ENCODE peak calls at places on chromosomes 2 and 18, in nine cellular contexts. One of them, this sample, is unnamed. For H3K4me1, the result is how much of the 10 kb centered on the place peaks cover.

GRCh38 chr2:239832101-239832994 is 192.8 kb downstream of the NDUFA10 start:
- DNase-seq in tibial nerve: no peak
- DNase-seq in uterus: no peak
- DNase-seq in IMR-90: no peak
- DNase-seq in mammary epithelial cell: no peak
- DNase-seq in fibroblast of lung: no peak
- DNase-seq in HCT116: no peak
- DNase-seq in neural progenitor cell: no peak
- DNase-seq in A673: no peak
- DNase-seq in this sample: no peak

GRCh38 chr2:126843046-126843445 is 55.6 kb upstream of the TEX51 start:
- DNase-seq in tibial nerve: no peak
- DNase-seq in fibroblast of lung: no peak
- DNase-seq in A673: no peak
- DNase-seq in IMR-90: no peak
- DNase-seq in mammary epithelial cell: no peak
- DNase-seq in uterus: no peak
- DNase-seq in HCT116: no peak
- DNase-seq in neural progenitor cell: no peak
- DNase-seq in this sample: no peak

GRCh38 chr2:77161009-77161408 is 361.2 kb downstream of the LRRTM4 start:
- DNase-seq in uterus: no peak
- DNase-seq in IMR-90: peak
- DNase-seq in tibial nerve: no peak
- DNase-seq in A673: no peak
- DNase-seq in fibroblast of lung: peak
- DNase-seq in neural progenitor cell: no peak
- DNase-seq in mammary epithelial cell: no peak
- DNase-seq in HCT116: no peak
- DNase-seq in this sample: no peak

GRCh38 chr2:10784719-10785118 is 27.9 kb downstream of the PDIA6 start:
- DNase-seq in uterus: no peak
- DNase-seq in fibroblast of lung: no peak
- DNase-seq in HCT116: no peak
- DNase-seq in A673: no peak
- DNase-seq in tibial nerve: no peak
- DNase-seq in IMR-90: no peak
- DNase-seq in neural progenitor cell: no peak
- DNase-seq in mammary epithelial cell: no peak
- DNase-seq in this sample: no peak

GRCh38 chr2:128608911-128609880 is 290.5 kb upstream of the HS6ST1 start:
- DNase-seq in fibroblast of lung: no peak
- DNase-seq in A673: no peak
- DNase-seq in tibial nerve: no peak
- DNase-seq in HCT116: no peak
- DNase-seq in IMR-90: no peak
- DNase-seq in uterus: no peak
- DNase-seq in mammary epithelial cell: no peak
- DNase-seq in neural progenitor cell: no peak
- DNase-seq in this sample: no peak

GRCh38 chr18:26540041-26540628 is 8.2 kb downstream of the KCTD1 start:
- DNase-seq in neural progenitor cell: no peak
- DNase-seq in A673: no peak
- DNase-seq in tibial nerve: no peak
- DNase-seq in HCT116: no peak
- DNase-seq in mammary epithelial cell: peak
- DNase-seq in fibroblast of lung: no peak
- DNase-seq in uterus: no peak
- DNase-seq in IMR-90: no peak
- DNase-seq in this sample: no peak

GRCh38 chr2:206480161-206480560 is 36.8 kb downstream of the ADAM23 start:
- DNase-seq in neural progenitor cell: no peak
- DNase-seq in uterus: no peak
- DNase-seq in IMR-90: peak
- DNase-seq in mammary epithelial cell: peak
- DNase-seq in HCT116: no peak
- DNase-seq in tibial nerve: no peak
- DNase-seq in fibroblast of lung: no peak
- DNase-seq in A673: no peak
- DNase-seq in this sample: no peak

GRCh38 chr2:20514596-20515269 is 67.9 kb downstream of the RHOB start:
- DNase-seq in uterus: peak
- DNase-seq in HCT116: peak
- DNase-seq in tibial nerve: no peak
- DNase-seq in A673: no peak
- DNase-seq in fibroblast of lung: peak
- DNase-seq in neural progenitor cell: no peak
- DNase-seq in mammary epithelial cell: peak
- DNase-seq in IMR-90: peak
- DNase-seq in this sample: peak

GRCh38 chr18:44568986-44569385 is 111.7 kb upstream of the SETBP1 start:
- DNase-seq in HCT116: no peak
- DNase-seq in tibial nerve: no peak
- DNase-seq in mammary epithelial cell: peak
- DNase-seq in fibroblast of lung: no peak
- DNase-seq in IMR-90: no peak
- DNase-seq in uterus: no peak
- DNase-seq in neural progenitor cell: no peak
- DNase-seq in A673: no peak
- DNase-seq in this sample: no peak

GRCh38 chr2:237742191-237742590 is 56.4 kb upstream of the RBM44 start:
- DNase-seq in uterus: no peak
- DNase-seq in fibroblast of lung: no peak
- DNase-seq in mammary epithelial cell: no peak
- DNase-seq in A673: no peak
- DNase-seq in tibial nerve: no peak
- DNase-seq in neural progenitor cell: no peak
- DNase-seq in IMR-90: no peak
- DNase-seq in HCT116: no peak
- DNase-seq in this sample: no peak

GRCh38 chr2:47300609-47301276 is 102.2 kb upstream of the MSH2 start:
- DNase-seq in uterus: no peak
- DNase-seq in fibroblast of lung: no peak
- DNase-seq in mammary epithelial cell: no peak
- DNase-seq in tibial nerve: no peak
- DNase-seq in HCT116: no peak
- DNase-seq in A673: no peak
- DNase-seq in IMR-90: no peak
- DNase-seq in neural progenitor cell: no peak
- DNase-seq in this sample: no peak

GRCh38 chr2:116094196-116094595 is 1651.8 kb downstream of the DPP10 start:
- DNase-seq in tibial nerve: no peak
- DNase-seq in HCT116: no peak
- DNase-seq in IMR-90: no peak
- DNase-seq in uterus: no peak
- DNase-seq in A673: no peak
- DNase-seq in fibroblast of lung: no peak
- DNase-seq in mammary epithelial cell: no peak
- DNase-seq in neural progenitor cell: peak
- DNase-seq in this sample: no peak

GRCh38 chr2:137179542-137179941 is 414.2 kb downstream of the THSD7B start:
- DNase-seq in neural progenitor cell: no peak
- DNase-seq in HCT116: no peak
- DNase-seq in IMR-90: no peak
- DNase-seq in fibroblast of lung: no peak
- DNase-seq in mammary epithelial cell: peak
- DNase-seq in tibial nerve: no peak
- DNase-seq in A673: no peak
- DNase-seq in uterus: no peak
- DNase-seq in this sample: no peak
- TF ChIP-seq CTCF in neural progenitor cell: no peak
- TF ChIP-seq CTCF in HCT116: no peak
- TF ChIP-seq CTCF in IMR-90: no peak
- TF ChIP-seq CTCF in fibroblast of lung: no peak
- TF ChIP-seq CTCF in mammary epithelial cell: no peak
- TF ChIP-seq CTCF in tibial nerve: no peak
- TF ChIP-seq CTCF in A673: no peak
- TF ChIP-seq CTCF in uterus: no peak
- TF ChIP-seq CTCF in this sample: no peak

GRCh38 chr2:135311268-135311667 is 219.8 kb downstream of the ZRANB3 start:
- DNase-seq in tibial nerve: no peak
- DNase-seq in uterus: no peak
- DNase-seq in neural progenitor cell: no peak
- DNase-seq in IMR-90: no peak
- DNase-seq in mammary epithelial cell: no peak
- DNase-seq in HCT116: no peak
- DNase-seq in A673: no peak
- DNase-seq in fibroblast of lung: no peak
- DNase-seq in this sample: no peak
- H3K4me3 ChIP-seq in tibial nerve: no peak
- H3K4me3 ChIP-seq in uterus: no peak
- H3K4me3 ChIP-seq in neural progenitor cell: no peak
- H3K4me3 ChIP-seq in IMR-90: no peak
- H3K4me3 ChIP-seq in mammary epithelial cell: no peak
- H3K4me3 ChIP-seq in HCT116: no peak
- H3K4me3 ChIP-seq in A673: no peak
- H3K4me3 ChIP-seq in fibroblast of lung: no peak
- H3K4me3 ChIP-seq in this sample: no peak

GRCh38 chr2:136057802-136058140 is 60.2 kb downstream of the CXCR4 start:
- DNase-seq in A673: no peak
- DNase-seq in HCT116: no peak
- DNase-seq in neural progenitor cell: no peak
- DNase-seq in uterus: no peak
- DNase-seq in mammary epithelial cell: no peak
- DNase-seq in IMR-90: no peak
- DNase-seq in tibial nerve: no peak
- DNase-seq in fibroblast of lung: no peak
- DNase-seq in this sample: no peak

GRCh38 chr2:136056077-136056688 is 61.8 kb downstream of the CXCR4 start:
- DNase-seq in uterus: no peak
- DNase-seq in HCT116: no peak
- DNase-seq in tibial nerve: no peak
- DNase-seq in A673: no peak
- DNase-seq in fibroblast of lung: no peak
- DNase-seq in neural progenitor cell: no peak
- DNase-seq in IMR-90: no peak
- DNase-seq in mammary epithelial cell: no peak
- DNase-seq in this sample: no peak

GRCh38 chr2:136058262-136058661 is 59.7 kb downstream of the CXCR4 start:
- DNase-seq in IMR-90: no peak
- DNase-seq in uterus: no peak
- DNase-seq in tibial nerve: no peak
- DNase-seq in mammary epithelial cell: no peak
- DNase-seq in A673: no peak
- DNase-seq in neural progenitor cell: peak
- DNase-seq in HCT116: no peak
- DNase-seq in fibroblast of lung: no peak
- DNase-seq in this sample: no peak

GRCh38 chr2:136058951-136059530 is 58.9 kb downstream of the CXCR4 start:
- DNase-seq in fibroblast of lung: no peak
- DNase-seq in uterus: no peak
- DNase-seq in A673: no peak
- DNase-seq in HCT116: no peak
- DNase-seq in tibial nerve: no peak
- DNase-seq in IMR-90: no peak
- DNase-seq in mammary epithelial cell: no peak
- DNase-seq in neural progenitor cell: no peak
- DNase-seq in this sample: no peak

DNA sequence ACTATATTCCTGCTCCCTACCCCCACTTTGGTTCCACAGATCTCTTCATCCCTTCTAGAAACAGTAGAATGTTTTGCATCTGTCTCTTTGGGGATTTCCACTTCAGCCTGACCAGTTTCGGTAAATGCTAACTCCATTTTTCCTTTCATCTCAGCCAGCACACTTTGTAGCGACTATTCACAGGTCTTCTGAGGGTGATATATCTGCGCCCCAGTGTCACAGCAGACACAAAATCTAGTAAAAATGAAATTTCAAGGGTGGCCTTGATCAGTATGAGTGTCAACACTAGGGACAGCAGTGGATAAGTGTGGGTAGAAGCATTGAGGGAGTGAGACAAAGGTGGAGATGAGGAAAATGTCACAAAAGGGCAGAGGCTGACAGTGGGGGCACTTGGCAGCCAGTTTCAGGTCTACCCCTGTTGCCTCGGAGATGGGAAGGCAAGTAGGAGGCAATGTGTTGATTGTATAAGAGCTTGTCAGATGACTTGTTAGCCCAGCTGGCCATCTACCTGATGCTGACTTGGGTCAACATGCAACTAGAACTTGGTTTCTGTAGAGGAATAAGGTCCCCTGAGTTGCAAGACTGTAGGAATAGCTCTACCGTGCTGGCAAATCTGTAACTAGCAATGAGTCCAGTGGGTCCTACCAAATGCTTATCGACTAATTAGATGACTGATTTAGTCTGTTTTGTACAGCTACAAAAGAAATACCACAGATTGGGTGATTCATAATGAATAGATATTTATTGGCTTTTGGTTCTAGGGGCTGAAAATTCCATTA is 60.7 kb downstream of the CXCR4 start:
- DNase-seq in mammary epithelial cell: no peak
- DNase-seq in A673: no peak
- DNase-seq in fibroblast of lung: no peak
- DNase-seq in IMR-90: no peak
- DNase-seq in HCT116: no peak
- DNase-seq in neural progenitor cell: no peak
- DNase-seq in tibial nerve: no peak
- DNase-seq in uterus: no peak
- DNase-seq in this sample: no peak
- H3K4me1 ChIP-seq in mammary epithelial cell: under half
- H3K4me1 ChIP-seq in A673: under half
- H3K4me1 ChIP-seq in fibroblast of lung: under half
- H3K4me1 ChIP-seq in IMR-90: under half
- H3K4me1 ChIP-seq in HCT116: under half
- H3K4me1 ChIP-seq in neural progenitor cell: under half
- H3K4me1 ChIP-seq in tibial nerve: under half
- H3K4me1 ChIP-seq in uterus: under half
- H3K4me1 ChIP-seq in this sample: under half

GRCh38 chr18:77482190-77482928 is 232.7 kb downstream of the GALR1 start:
- DNase-seq in fibroblast of lung: no peak
- DNase-seq in A673: no peak
- DNase-seq in uterus: no peak
- DNase-seq in HCT116: no peak
- DNase-seq in tibial nerve: no peak
- DNase-seq in mammary epithelial cell: no peak
- DNase-seq in IMR-90: no peak
- DNase-seq in neural progenitor cell: peak
- DNase-seq in this sample: no peak

GRCh38 chr18:77479047-77479446 is 229.4 kb downstream of the GALR1 start:
- DNase-seq in tibial nerve: no peak
- DNase-seq in mammary epithelial cell: no peak
- DNase-seq in fibroblast of lung: no peak
- DNase-seq in HCT116: no peak
- DNase-seq in neural progenitor cell: no peak
- DNase-seq in IMR-90: no peak
- DNase-seq in A673: no peak
- DNase-seq in uterus: no peak
- DNase-seq in this sample: no peak

GRCh38 chr18:77481541-77481940 is 231.9 kb downstream of the GALR1 start:
- DNase-seq in mammary epithelial cell: no peak
- DNase-seq in fibroblast of lung: no peak
- DNase-seq in IMR-90: no peak
- DNase-seq in A673: no peak
- DNase-seq in uterus: no peak
- DNase-seq in HCT116: no peak
- DNase-seq in tibial nerve: no peak
- DNase-seq in neural progenitor cell: no peak
- DNase-seq in this sample: no peak

DNA sequence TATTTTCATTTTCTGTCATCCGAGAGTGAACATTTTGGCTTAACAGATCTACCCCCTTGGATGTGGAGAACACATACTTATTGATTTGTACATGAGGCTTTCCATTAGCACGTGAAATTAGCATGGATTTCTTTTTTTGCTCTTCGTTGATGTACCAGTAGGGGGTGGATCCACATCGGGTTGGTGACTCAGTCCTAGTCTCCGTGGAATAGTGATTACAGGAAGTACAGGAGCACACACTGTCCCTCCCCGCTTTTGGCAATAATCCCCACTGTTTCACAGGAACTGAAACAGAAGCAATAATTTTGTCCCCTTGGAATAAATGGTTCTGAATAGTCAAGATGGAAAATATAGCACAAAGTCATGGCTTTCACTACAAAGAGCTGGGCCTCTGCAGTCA is 229.0 kb downstream of the GALR1 start:
- DNase-seq in tibial nerve: peak
- DNase-seq in neural progenitor cell: no peak
- DNase-seq in fibroblast of lung: no peak
- DNase-seq in uterus: peak
- DNase-seq in A673: no peak
- DNase-seq in HCT116: no peak
- DNase-seq in mammary epithelial cell: no peak
- DNase-seq in IMR-90: no peak
- DNase-seq in this sample: peak
- TF ChIP-seq CTCF in tibial nerve: no peak
- TF ChIP-seq CTCF in neural progenitor cell: peak
- TF ChIP-seq CTCF in fibroblast of lung: no peak
- TF ChIP-seq CTCF in uterus: no peak
- TF ChIP-seq CTCF in A673: no peak
- TF ChIP-seq CTCF in HCT116: no peak
- TF ChIP-seq CTCF in mammary epithelial cell: no peak
- TF ChIP-seq CTCF in IMR-90: no peak
- TF ChIP-seq CTCF in this sample: no peak

This sample was measured in psoas muscle.